ENCODE peak calls at places on chromosome 18, in five cellular contexts. One of them, this sample, is unnamed.

GRCh38 chr18:74373428-74373827 is 57.8 kb downstream of the C18orf63 start:
- DNase-seq in IMR-90: no peak
- DNase-seq in hepatocyte: no peak
- DNase-seq in right lobe of liver: no peak
- DNase-seq in PC-3: no peak
- DNase-seq in this sample: no peak

GRCh38 chr18:8501044-8501443 is 108.2 kb upstream of the RAB12 start:
- DNase-seq in right lobe of liver: no peak
- DNase-seq in PC-3: no peak
- DNase-seq in hepatocyte: no peak
- DNase-seq in IMR-90: no peak
- DNase-seq in this sample: no peak

GRCh38 chr18:24459772-24460171 is 665 bp upstream of the HRH4 start:
- DNase-seq in PC-3: no peak
- DNase-seq in hepatocyte: no peak
- DNase-seq in right lobe of liver: no peak
- DNase-seq in IMR-90: no peak
- DNase-seq in this sample: no peak

GRCh38 chr18:23259701-23260661 is 124.7 kb downstream of the CABLES1 start:
- DNase-seq in hepatocyte: peak; percentile 89
- DNase-seq in IMR-90: peak; percentile 82
- DNase-seq in right lobe of liver: peak; percentile 81
- DNase-seq in PC-3: peak; percentile 89
- DNase-seq in this sample: peak; percentile 65

GRCh38 chr18:3472681-3473544 is 22.9 kb downstream of the TGIF1 start:
- DNase-seq in IMR-90: no peak
- DNase-seq in right lobe of liver: no peak
- DNase-seq in hepatocyte: no peak
- DNase-seq in PC-3: no peak
- DNase-seq in this sample: no peak

GRCh38 chr18:66599190-66599589 is 4.7 kb downstream of the CDH19 start:
- DNase-seq in right lobe of liver: no peak
- DNase-seq in IMR-90: no peak
- DNase-seq in hepatocyte: no peak
- DNase-seq in PC-3: peak; percentile 60
- DNase-seq in this sample: no peak

GRCh38 chr18:10297079-10297478 is 157.4 kb upstream of the APCDD1 start:
- DNase-seq in PC-3: no peak
- DNase-seq in IMR-90: no peak
- DNase-seq in hepatocyte: no peak
- DNase-seq in right lobe of liver: no peak
- DNase-seq in this sample: no peak

GRCh38 chr18:42513416-42513815 is 558.4 kb downstream of the PIK3C3 start:
- DNase-seq in hepatocyte: no peak
- DNase-seq in right lobe of liver: no peak
- DNase-seq in PC-3: no peak
- DNase-seq in IMR-90: no peak
- DNase-seq in this sample: no peak

GRCh38 chr18:8399138-8399537 is 210.1 kb upstream of the RAB12 start:
- DNase-seq in IMR-90: no peak
- DNase-seq in right lobe of liver: no peak
- DNase-seq in hepatocyte: no peak
- DNase-seq in PC-3: no peak
- DNase-seq in this sample: no peak

GRCh38 chr18:79506191-79507075 is 110.7 kb downstream of the NFATC1 start:
- DNase-seq in PC-3: no peak
- DNase-seq in hepatocyte: no peak
- DNase-seq in right lobe of liver: peak; percentile 19
- DNase-seq in IMR-90: no peak
- DNase-seq in this sample: no peak

GRCh38 chr18:11497585-11497984 is 111.8 kb upstream of the SLC35G4 start:
- DNase-seq in right lobe of liver: no peak
- DNase-seq in hepatocyte: no peak
- DNase-seq in PC-3: no peak
- DNase-seq in IMR-90: peak; percentile 49
- DNase-seq in this sample: no peak

GRCh38 chr18:3453540-3454364 is 3.8 kb downstream of the TGIF1 start:
- DNase-seq in PC-3: peak; percentile 84
- DNase-seq in hepatocyte: peak; percentile 74
- DNase-seq in IMR-90: peak; percentile 98
- DNase-seq in right lobe of liver: peak; percentile 40
- DNase-seq in this sample: no peak

GRCh38 chr18:23887035-23887434 is 127.5 kb upstream of the TTC39C start:
- DNase-seq in right lobe of liver: no peak
- DNase-seq in PC-3: no peak
- DNase-seq in IMR-90: no peak
- DNase-seq in hepatocyte: no peak
- DNase-seq in this sample: no peak

GRCh38 chr18:59448546-59448945 is 89.5 kb upstream of the LMAN1 start:
- DNase-seq in IMR-90: peak; percentile 31
- DNase-seq in hepatocyte: no peak
- DNase-seq in PC-3: no peak
- DNase-seq in right lobe of liver: no peak
- DNase-seq in this sample: no peak

GRCh38 chr18:12995952-12996477 is 4.9 kb downstream of the CEP192 start:
- DNase-seq in hepatocyte: no peak
- DNase-seq in right lobe of liver: no peak
- DNase-seq in IMR-90: no peak
- DNase-seq in PC-3: no peak
- DNase-seq in this sample: no peak

DNA sequence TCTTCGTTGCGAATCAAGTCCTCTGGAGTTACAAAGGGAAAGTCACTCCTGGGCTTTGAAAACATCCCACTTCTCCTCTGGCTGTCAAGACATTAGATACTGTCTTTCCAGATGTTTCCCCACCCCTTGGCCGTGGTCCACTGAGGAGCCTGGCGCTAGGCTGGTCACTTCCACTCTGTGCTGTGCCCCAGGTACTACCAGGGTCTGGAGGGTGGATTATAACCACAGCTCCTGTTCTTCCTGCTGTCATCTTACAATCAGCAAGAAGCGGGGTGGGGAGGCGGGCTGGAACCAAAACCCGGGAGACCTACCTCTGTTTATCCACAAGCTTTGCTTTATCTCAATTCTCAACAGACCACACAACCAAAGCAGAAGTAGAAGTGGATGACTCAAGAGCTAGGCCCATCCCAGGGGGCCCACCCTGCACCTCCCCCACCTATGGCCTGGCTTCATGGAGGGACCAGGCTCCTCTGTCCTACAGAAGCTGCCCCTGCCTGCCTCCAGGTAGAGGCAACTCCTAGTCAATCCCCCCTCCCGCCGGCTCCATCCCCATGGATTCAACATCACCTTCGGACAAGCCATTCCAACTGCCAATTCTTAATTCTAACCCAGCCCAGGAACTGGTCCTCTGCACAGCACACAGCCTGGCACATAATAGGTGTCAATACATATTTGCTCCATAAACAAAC is 17.8 kb downstream of the SMAD7 start:
- DNase-seq in right lobe of liver: no peak
- DNase-seq in PC-3: no peak
- DNase-seq in hepatocyte: no peak
- DNase-seq in IMR-90: no peak
- DNase-seq in this sample: no peak
- H3K27ac ChIP-seq in right lobe of liver: no peak overlapping the region
- H3K27ac ChIP-seq in PC-3: no peak overlapping the region
- H3K27ac ChIP-seq in hepatocyte: peak overlapping the region; percentile 94
- H3K27ac ChIP-seq in IMR-90: peak overlapping the region; percentile 34
- H3K27ac ChIP-seq in this sample: no peak overlapping the region

DNA sequence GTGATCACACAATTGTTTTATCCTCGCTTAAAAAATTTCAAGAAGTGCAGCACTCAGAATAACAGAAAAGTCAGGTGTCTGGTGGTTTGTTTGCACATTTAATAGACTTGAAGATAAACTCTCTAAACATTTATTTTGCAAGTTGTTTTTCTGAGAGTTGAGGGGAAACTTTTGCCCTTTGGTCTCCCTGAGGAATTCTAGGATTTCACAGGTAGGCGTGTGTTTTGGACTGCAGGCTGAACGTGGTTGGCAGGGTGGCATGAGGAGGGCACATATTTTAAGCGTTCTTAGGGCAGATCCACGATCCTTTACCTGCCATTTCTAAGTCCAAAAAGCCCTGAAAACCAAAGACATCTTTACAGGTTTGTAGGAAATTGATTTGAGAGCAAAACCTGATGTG is 188.6 kb downstream of the NEDD4L start:
- DNase-seq in right lobe of liver: no peak
- DNase-seq in IMR-90: no peak
- DNase-seq in hepatocyte: no peak
- DNase-seq in PC-3: no peak
- DNase-seq in this sample: peak; percentile 5
- H3K4me1 ChIP-seq in right lobe of liver: peaks cover 45% of the 10 kb centered on the region
- H3K4me1 ChIP-seq in IMR-90: peaks cover 2% of the 10 kb centered on the region
- H3K4me1 ChIP-seq in hepatocyte: peaks cover 44% of the 10 kb centered on the region
- H3K4me1 ChIP-seq in PC-3: peaks cover 32% of the 10 kb centered on the region
- H3K4me1 ChIP-seq in this sample: peaks cover 65% of the 10 kb centered on the region

GRCh38 chr18:49966090-49966489 is 152.8 kb upstream of the ACAA2 start:
- DNase-seq in hepatocyte: no peak
- DNase-seq in IMR-90: no peak
- DNase-seq in PC-3: no peak
- DNase-seq in right lobe of liver: no peak
- DNase-seq in this sample: no peak

GRCh38 chr18:49970288-49970687 is 157.0 kb upstream of the ACAA2 start:
- DNase-seq in IMR-90: no peak
- DNase-seq in right lobe of liver: no peak
- DNase-seq in PC-3: no peak
- DNase-seq in hepatocyte: no peak
- DNase-seq in this sample: no peak

GRCh38 chr18:49967171-49967570 is 153.8 kb upstream of the ACAA2 start:
- DNase-seq in right lobe of liver: no peak
- DNase-seq in PC-3: peak; percentile 38
- DNase-seq in IMR-90: no peak
- DNase-seq in hepatocyte: peak; percentile 54
- DNase-seq in this sample: no peak

GRCh38 chr18:49968649-49969309 is 155.4 kb upstream of the ACAA2 start:
- DNase-seq in IMR-90: no peak
- DNase-seq in hepatocyte: no peak
- DNase-seq in PC-3: no peak
- DNase-seq in right lobe of liver: no peak
- DNase-seq in this sample: no peak

GRCh38 chr18:49967914-49968313 is 154.6 kb upstream of the ACAA2 start:
- DNase-seq in IMR-90: no peak
- DNase-seq in hepatocyte: no peak
- DNase-seq in PC-3: no peak
- DNase-seq in right lobe of liver: no peak
- DNase-seq in this sample: no peak
- H3K27ac ChIP-seq in IMR-90: no peak overlapping the region
- H3K27ac ChIP-seq in hepatocyte: peak overlapping the region; percentile 38
- H3K27ac ChIP-seq in PC-3: no peak overlapping the region
- H3K27ac ChIP-seq in right lobe of liver: peak overlapping the region; percentile 81
- H3K27ac ChIP-seq in this sample: peak overlapping the region; percentile 42

DNA sequence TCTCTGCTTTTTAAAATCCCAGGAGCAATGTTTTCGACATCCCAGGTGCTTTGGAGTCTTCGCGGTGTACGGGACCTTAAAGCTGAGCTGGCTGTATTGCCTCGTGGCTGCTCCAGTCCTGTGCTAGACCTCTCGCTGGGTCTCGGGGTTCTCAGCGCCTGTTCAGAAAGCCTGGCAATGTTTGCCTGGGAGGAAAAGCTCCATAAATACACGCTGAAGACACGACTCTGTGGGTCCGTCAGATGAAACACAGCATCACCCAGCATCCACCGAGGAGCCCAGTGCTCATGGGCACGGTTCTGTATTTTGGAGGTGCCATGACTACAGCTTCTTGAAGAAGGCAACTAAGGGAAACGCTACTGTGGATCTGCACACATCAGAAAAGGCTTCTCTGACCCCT is 21.6 kb downstream of the MBP start:
- DNase-seq in PC-3: no peak
- DNase-seq in IMR-90: no peak
- DNase-seq in hepatocyte: no peak
- DNase-seq in right lobe of liver: no peak
- DNase-seq in this sample: no peak
- H3K4me1 ChIP-seq in PC-3: no peaks in the 10 kb centered on the region
- H3K4me1 ChIP-seq in IMR-90: peaks cover 28% of the 10 kb centered on the region
- H3K4me1 ChIP-seq in hepatocyte: peaks cover 31% of the 10 kb centered on the region
- H3K4me1 ChIP-seq in right lobe of liver: peaks cover 26% of the 10 kb centered on the region
- H3K4me1 ChIP-seq in this sample: peaks cover 22% of the 10 kb centered on the region

GRCh38 chr18:49015886-49016647 is 65.3 kb upstream of the SMAD7 start:
- DNase-seq in PC-3: no peak
- DNase-seq in hepatocyte: peak; percentile 7
- DNase-seq in right lobe of liver: no peak
- DNase-seq in IMR-90: no peak
- DNase-seq in this sample: peak; percentile 17
- H3K27ac ChIP-seq in PC-3: no peak overlapping the region
- H3K27ac ChIP-seq in hepatocyte: peak overlapping the region; percentile 94
- H3K27ac ChIP-seq in right lobe of liver: no peak overlapping the region
- H3K27ac ChIP-seq in IMR-90: no peak overlapping the region
- H3K27ac ChIP-seq in this sample: no peak overlapping the region

GRCh38 chr18:46335551-46336059 is 231.4 kb downstream of the HAUS1 start:
- DNase-seq in PC-3: no peak
- DNase-seq in IMR-90: no peak
- DNase-seq in right lobe of liver: no peak
- DNase-seq in hepatocyte: no peak
- DNase-seq in this sample: no peak
- H3K4me1 ChIP-seq in PC-3: peaks cover 18% of the 10 kb centered on the region
- H3K4me1 ChIP-seq in IMR-90: no peaks in the 10 kb centered on the region
- H3K4me1 ChIP-seq in right lobe of liver: peaks cover 56% of the 10 kb centered on the region
- H3K4me1 ChIP-seq in hepatocyte: peaks cover 22% of the 10 kb centered on the region
- H3K4me1 ChIP-seq in this sample: no peaks in the 10 kb centered on the region

GRCh38 chr18:28019425-28020108 is 157.4 kb downstream of the CDH2 start:
- DNase-seq in PC-3: peak; percentile 87
- DNase-seq in right lobe of liver: no peak
- DNase-seq in hepatocyte: no peak
- DNase-seq in IMR-90: peak; percentile 35
- DNase-seq in this sample: no peak
- H3K27ac ChIP-seq in PC-3: no peak overlapping the region
- H3K27ac ChIP-seq in right lobe of liver: no peak overlapping the region
- H3K27ac ChIP-seq in hepatocyte: no peak overlapping the region
- H3K27ac ChIP-seq in IMR-90: no peak overlapping the region
- H3K27ac ChIP-seq in this sample: no peak overlapping the region